ENCODE peak calls at places on chromosomes 13 and 19, in ten cellular contexts. One of them, this sample, is unnamed.

GRCh38 chr13:32471187-32471922 is 43.4 kb upstream of the N4BP2L1 start:
- DNase-seq in colonic mucosa: no peak
- DNase-seq in lower lobe of right lung: no peak
- DNase-seq in hepatocyte: no peak
- DNase-seq in CD4-positive, CD25-positive, alpha-beta regulatory T cell: no peak
- DNase-seq in astrocyte: peak
- DNase-seq in right lobe of liver: no peak
- DNase-seq in neural progenitor cell: peak
- DNase-seq in ovary: peak
- DNase-seq in tibial nerve: no peak
- DNase-seq in this sample: no peak

GRCh38 chr19:49677232-49677881 is at the start of gene PRMT1:
- DNase-seq in colonic mucosa: no peak
- DNase-seq in lower lobe of right lung: no peak
- DNase-seq in hepatocyte: peak
- DNase-seq in CD4-positive, CD25-positive, alpha-beta regulatory T cell: peak
- DNase-seq in astrocyte: no peak
- DNase-seq in right lobe of liver: no peak
- DNase-seq in neural progenitor cell: no peak
- DNase-seq in ovary: peak
- DNase-seq in tibial nerve: no peak
- DNase-seq in this sample: no peak

GRCh38 chr19:14114854-14115253 is 2.7 kb downstream of the PRKACA start:
- DNase-seq in colonic mucosa: peak
- DNase-seq in lower lobe of right lung: peak
- DNase-seq in hepatocyte: no peak
- DNase-seq in CD4-positive, CD25-positive, alpha-beta regulatory T cell: peak
- DNase-seq in astrocyte: no peak
- DNase-seq in right lobe of liver: peak
- DNase-seq in neural progenitor cell: peak
- DNase-seq in ovary: no peak
- DNase-seq in tibial nerve: no peak
- DNase-seq in this sample: peak

GRCh38 chr13:113946409-113947181 is 27.3 kb downstream of the C13orf46 start:
- DNase-seq in colonic mucosa: no peak
- DNase-seq in lower lobe of right lung: no peak
- DNase-seq in hepatocyte: no peak
- DNase-seq in CD4-positive, CD25-positive, alpha-beta regulatory T cell: no peak
- DNase-seq in astrocyte: no peak
- DNase-seq in right lobe of liver: peak
- DNase-seq in neural progenitor cell: no peak
- DNase-seq in ovary: no peak
- DNase-seq in tibial nerve: no peak
- DNase-seq in this sample: no peak

GRCh38 chr13:53201454-53202225 is 173.0 kb downstream of the OLFM4 start:
- DNase-seq in colonic mucosa: peak
- DNase-seq in lower lobe of right lung: peak
- DNase-seq in hepatocyte: peak
- DNase-seq in CD4-positive, CD25-positive, alpha-beta regulatory T cell: no peak
- DNase-seq in astrocyte: no peak
- DNase-seq in right lobe of liver: peak
- DNase-seq in neural progenitor cell: peak
- DNase-seq in ovary: no peak
- DNase-seq in tibial nerve: no peak
- DNase-seq in this sample: no peak

GRCh38 chr13:51958217-51958547 is 53.1 kb downstream of the ATP7B start:
- DNase-seq in colonic mucosa: peak
- DNase-seq in lower lobe of right lung: no peak
- DNase-seq in hepatocyte: peak
- DNase-seq in CD4-positive, CD25-positive, alpha-beta regulatory T cell: no peak
- DNase-seq in astrocyte: no peak
- DNase-seq in right lobe of liver: no peak
- DNase-seq in neural progenitor cell: no peak
- DNase-seq in ovary: no peak
- DNase-seq in tibial nerve: no peak
- DNase-seq in this sample: no peak

GRCh38 chr13:29849071-29849541 is 1.3 kb downstream of the UBL3 start:
- DNase-seq in colonic mucosa: peak
- DNase-seq in lower lobe of right lung: no peak
- DNase-seq in hepatocyte: peak
- DNase-seq in CD4-positive, CD25-positive, alpha-beta regulatory T cell: peak
- DNase-seq in astrocyte: peak
- DNase-seq in right lobe of liver: no peak
- DNase-seq in neural progenitor cell: peak
- DNase-seq in ovary: no peak
- DNase-seq in tibial nerve: peak
- DNase-seq in this sample: no peak

GRCh38 chr13:98192008-98192407 is 14.9 kb upstream of the RNF113B start:
- DNase-seq in colonic mucosa: no peak
- DNase-seq in lower lobe of right lung: no peak
- DNase-seq in hepatocyte: no peak
- DNase-seq in CD4-positive, CD25-positive, alpha-beta regulatory T cell: no peak
- DNase-seq in astrocyte: no peak
- DNase-seq in right lobe of liver: no peak
- DNase-seq in neural progenitor cell: no peak
- DNase-seq in ovary: no peak
- DNase-seq in tibial nerve: no peak
- DNase-seq in this sample: no peak

DNA sequence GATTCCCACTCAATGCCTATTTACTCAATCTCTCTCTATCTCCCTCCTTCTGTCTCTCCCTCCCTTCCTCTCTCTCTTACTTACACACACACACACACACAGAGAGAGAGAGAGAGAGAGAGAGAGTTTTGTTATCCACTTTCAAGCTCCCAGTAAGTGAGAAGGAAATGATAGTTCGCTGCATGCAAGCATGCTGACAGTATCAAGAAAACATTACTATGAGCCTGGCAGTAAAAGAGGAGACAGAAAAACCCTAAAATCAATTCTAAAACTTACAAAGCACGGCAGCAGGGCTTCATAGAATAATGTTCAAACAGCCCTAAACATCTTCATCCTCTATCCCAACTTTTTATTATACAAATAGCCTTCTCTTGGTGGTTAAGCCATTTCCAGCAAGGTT is 171.9 kb downstream of the FOXO1 start:
- DNase-seq in colonic mucosa: no peak
- DNase-seq in lower lobe of right lung: no peak
- DNase-seq in hepatocyte: no peak
- DNase-seq in CD4-positive, CD25-positive, alpha-beta regulatory T cell: peak
- DNase-seq in astrocyte: peak
- DNase-seq in right lobe of liver: no peak
- DNase-seq in neural progenitor cell: no peak
- DNase-seq in ovary: no peak
- DNase-seq in tibial nerve: no peak
- DNase-seq in this sample: no peak
- H3K27ac ChIP-seq in colonic mucosa: no peak
- H3K27ac ChIP-seq in lower lobe of right lung: no peak
- H3K27ac ChIP-seq in hepatocyte: no peak
- H3K27ac ChIP-seq in CD4-positive, CD25-positive, alpha-beta regulatory T cell: peak
- H3K27ac ChIP-seq in astrocyte: no peak
- H3K27ac ChIP-seq in right lobe of liver: no peak
- H3K27ac ChIP-seq in neural progenitor cell: no peak
- H3K27ac ChIP-seq in ovary: no peak
- H3K27ac ChIP-seq in tibial nerve: no peak
- H3K27ac ChIP-seq in this sample: no peak

DNA sequence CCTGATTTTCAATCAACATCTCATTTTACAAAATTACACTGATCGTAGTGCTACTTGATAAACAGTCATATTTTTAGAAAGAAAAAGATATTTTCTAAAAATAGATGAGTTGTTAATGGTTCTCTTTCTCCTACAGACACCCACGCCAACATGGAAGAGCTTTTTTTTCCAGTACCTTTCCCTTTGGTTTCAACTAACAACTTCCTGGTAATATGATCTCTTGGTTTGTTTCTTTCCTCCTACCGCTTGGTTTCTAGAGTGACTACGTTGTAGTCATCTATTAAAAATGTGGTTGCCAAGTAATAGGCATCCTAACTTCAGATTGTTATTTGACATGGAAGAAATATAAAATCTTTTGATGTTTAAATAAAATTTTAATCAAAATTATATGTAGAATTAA is 189.0 kb downstream of the LACC1 start:
- DNase-seq in colonic mucosa: no peak
- DNase-seq in lower lobe of right lung: no peak
- DNase-seq in hepatocyte: no peak
- DNase-seq in CD4-positive, CD25-positive, alpha-beta regulatory T cell: no peak
- DNase-seq in astrocyte: peak
- DNase-seq in right lobe of liver: no peak
- DNase-seq in neural progenitor cell: no peak
- DNase-seq in ovary: no peak
- DNase-seq in tibial nerve: no peak
- DNase-seq in this sample: peak
- H3K27ac ChIP-seq in colonic mucosa: no peak
- H3K27ac ChIP-seq in lower lobe of right lung: no peak
- H3K27ac ChIP-seq in hepatocyte: no peak
- H3K27ac ChIP-seq in CD4-positive, CD25-positive, alpha-beta regulatory T cell: no peak
- H3K27ac ChIP-seq in astrocyte: peak
- H3K27ac ChIP-seq in right lobe of liver: no peak
- H3K27ac ChIP-seq in neural progenitor cell: no peak
- H3K27ac ChIP-seq in ovary: no peak
- H3K27ac ChIP-seq in tibial nerve: no peak
- H3K27ac ChIP-seq in this sample: no peak

GRCh38 chr19:18362934-18363542 is 22.6 kb downstream of the PGPEP1 start:
- DNase-seq in colonic mucosa: peak
- DNase-seq in lower lobe of right lung: no peak
- DNase-seq in hepatocyte: no peak
- DNase-seq in CD4-positive, CD25-positive, alpha-beta regulatory T cell: no peak
- DNase-seq in astrocyte: no peak
- DNase-seq in right lobe of liver: no peak
- DNase-seq in neural progenitor cell: no peak
- DNase-seq in ovary: no peak
- DNase-seq in tibial nerve: no peak
- DNase-seq in this sample: no peak
- H3K27ac ChIP-seq in colonic mucosa: no peak
- H3K27ac ChIP-seq in lower lobe of right lung: no peak
- H3K27ac ChIP-seq in hepatocyte: peak
- H3K27ac ChIP-seq in CD4-positive, CD25-positive, alpha-beta regulatory T cell: no peak
- H3K27ac ChIP-seq in astrocyte: no peak
- H3K27ac ChIP-seq in right lobe of liver: no peak
- H3K27ac ChIP-seq in neural progenitor cell: no peak
- H3K27ac ChIP-seq in ovary: peak
- H3K27ac ChIP-seq in tibial nerve: no peak
- H3K27ac ChIP-seq in this sample: no peak

GRCh38 chr19:29432677-29433076 is 93.1 kb upstream of the VSTM2B start:
- DNase-seq in colonic mucosa: no peak
- DNase-seq in lower lobe of right lung: no peak
- DNase-seq in hepatocyte: no peak
- DNase-seq in CD4-positive, CD25-positive, alpha-beta regulatory T cell: no peak
- DNase-seq in astrocyte: no peak
- DNase-seq in right lobe of liver: no peak
- DNase-seq in neural progenitor cell: no peak
- DNase-seq in ovary: no peak
- DNase-seq in tibial nerve: no peak
- DNase-seq in this sample: no peak
- H3K27ac ChIP-seq in colonic mucosa: no peak
- H3K27ac ChIP-seq in lower lobe of right lung: no peak
- H3K27ac ChIP-seq in hepatocyte: no peak
- H3K27ac ChIP-seq in CD4-positive, CD25-positive, alpha-beta regulatory T cell: no peak
- H3K27ac ChIP-seq in astrocyte: no peak
- H3K27ac ChIP-seq in right lobe of liver: no peak
- H3K27ac ChIP-seq in neural progenitor cell: no peak
- H3K27ac ChIP-seq in ovary: no peak
- H3K27ac ChIP-seq in tibial nerve: no peak
- H3K27ac ChIP-seq in this sample: no peak

GRCh38 chr13:46575843-46576242 is 22.9 kb downstream of the LRCH1 start:
- DNase-seq in colonic mucosa: no peak
- DNase-seq in lower lobe of right lung: no peak
- DNase-seq in hepatocyte: no peak
- DNase-seq in CD4-positive, CD25-positive, alpha-beta regulatory T cell: no peak
- DNase-seq in astrocyte: peak
- DNase-seq in right lobe of liver: no peak
- DNase-seq in neural progenitor cell: peak
- DNase-seq in ovary: no peak
- DNase-seq in tibial nerve: no peak
- DNase-seq in this sample: no peak
- H3K27ac ChIP-seq in colonic mucosa: no peak
- H3K27ac ChIP-seq in lower lobe of right lung: no peak
- H3K27ac ChIP-seq in hepatocyte: peak
- H3K27ac ChIP-seq in CD4-positive, CD25-positive, alpha-beta regulatory T cell: no peak
- H3K27ac ChIP-seq in astrocyte: peak
- H3K27ac ChIP-seq in right lobe of liver: no peak
- H3K27ac ChIP-seq in neural progenitor cell: no peak
- H3K27ac ChIP-seq in ovary: no peak
- H3K27ac ChIP-seq in tibial nerve: no peak
- H3K27ac ChIP-seq in this sample: no peak

DNA sequence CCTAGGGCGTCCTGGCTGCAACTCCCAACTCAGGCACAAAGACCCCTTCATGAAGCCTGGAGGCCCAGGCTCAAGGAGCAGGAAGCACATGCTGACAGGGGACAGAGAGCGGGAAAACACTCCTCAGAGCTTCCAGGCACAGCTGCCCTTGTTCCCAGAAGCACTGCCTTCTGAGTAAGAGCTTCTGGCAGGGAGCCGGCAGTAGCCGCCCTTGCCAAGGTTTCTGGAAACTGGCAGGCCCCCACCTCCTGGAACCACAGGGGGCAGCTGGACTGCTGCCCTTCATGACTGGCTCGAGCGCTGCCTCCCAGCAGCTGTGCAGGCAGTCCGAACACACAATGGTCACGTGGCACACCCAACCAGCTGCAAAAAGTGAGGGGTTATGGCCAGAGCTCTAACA is 33.6 kb upstream of the EPHX3 start:
- DNase-seq in colonic mucosa: peak
- DNase-seq in lower lobe of right lung: peak
- DNase-seq in hepatocyte: peak
- DNase-seq in CD4-positive, CD25-positive, alpha-beta regulatory T cell: no peak
- DNase-seq in astrocyte: peak
- DNase-seq in right lobe of liver: peak
- DNase-seq in neural progenitor cell: no peak
- DNase-seq in ovary: peak
- DNase-seq in tibial nerve: peak
- DNase-seq in this sample: no peak
- H3K27ac ChIP-seq in colonic mucosa: peak
- H3K27ac ChIP-seq in lower lobe of right lung: peak
- H3K27ac ChIP-seq in hepatocyte: peak
- H3K27ac ChIP-seq in CD4-positive, CD25-positive, alpha-beta regulatory T cell: no peak
- H3K27ac ChIP-seq in astrocyte: peak
- H3K27ac ChIP-seq in right lobe of liver: peak
- H3K27ac ChIP-seq in neural progenitor cell: no peak
- H3K27ac ChIP-seq in ovary: peak
- H3K27ac ChIP-seq in tibial nerve: peak
- H3K27ac ChIP-seq in this sample: no peak

DNA sequence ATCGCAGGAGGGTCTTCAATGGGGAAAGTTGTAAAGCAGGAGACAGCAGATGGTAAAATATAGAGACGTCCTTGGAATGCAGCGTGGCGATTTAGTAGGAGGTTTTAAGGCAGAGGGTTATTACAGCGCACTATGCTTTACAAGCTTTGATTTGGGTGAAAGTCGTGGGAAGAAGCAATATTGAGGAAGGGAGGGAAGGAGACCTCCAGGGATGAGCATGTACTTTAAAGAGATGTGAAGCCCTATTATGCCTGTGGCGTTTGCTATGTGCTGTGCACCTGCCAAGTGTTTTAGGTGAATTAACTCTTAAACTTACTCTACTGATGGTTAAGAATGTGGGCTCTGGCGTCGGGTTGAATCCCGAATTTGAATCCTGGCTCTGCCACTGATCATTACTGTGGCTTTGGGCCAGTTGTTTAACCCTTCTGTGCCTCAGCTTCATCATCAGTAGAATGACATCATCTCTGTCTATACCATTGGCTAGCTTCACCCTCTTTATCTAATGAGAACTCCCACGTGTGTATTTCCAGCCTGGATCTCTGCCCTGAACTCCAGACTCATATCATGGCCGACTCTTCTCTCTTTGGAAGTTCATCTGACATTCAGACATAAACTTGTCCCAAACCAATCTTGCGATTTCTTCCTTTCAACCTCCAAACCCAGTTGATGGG is 583 bp downstream of the CCDC61 start:
- DNase-seq in colonic mucosa: no peak
- DNase-seq in lower lobe of right lung: no peak
- DNase-seq in hepatocyte: no peak
- DNase-seq in CD4-positive, CD25-positive, alpha-beta regulatory T cell: no peak
- DNase-seq in astrocyte: peak
- DNase-seq in right lobe of liver: no peak
- DNase-seq in neural progenitor cell: no peak
- DNase-seq in ovary: no peak
- DNase-seq in tibial nerve: no peak
- DNase-seq in this sample: no peak
- H3K27ac ChIP-seq in colonic mucosa: peak
- H3K27ac ChIP-seq in lower lobe of right lung: peak
- H3K27ac ChIP-seq in hepatocyte: no peak
- H3K27ac ChIP-seq in CD4-positive, CD25-positive, alpha-beta regulatory T cell: peak
- H3K27ac ChIP-seq in astrocyte: peak
- H3K27ac ChIP-seq in right lobe of liver: peak
- H3K27ac ChIP-seq in neural progenitor cell: no peak
- H3K27ac ChIP-seq in ovary: no peak
- H3K27ac ChIP-seq in tibial nerve: no peak
- H3K27ac ChIP-seq in this sample: no peak